ENCODE peak calls at places on chromosomes 7 and 10, in four cellular contexts. U, M, Z and E are unnamed samples.

GRCh38 chr10:46526682-46527038 is 29.8 kb downstream of the GPRIN2 start:
- DNase-seq in M (no peak), Z (no peak), U (peak), E (peak)

GRCh38 chr7:102064361-102065025 is 222.2 kb upstream of the SH2B2 start:
- DNase-seq in M (no peak), U (peak), Z (no peak), E (no peak)

GRCh38 chr10:43845121-43845520 is 196.4 kb upstream of the ZNF32 start:
- DNase-seq in M (no peak), U (no peak), Z (no peak), E (no peak)

GRCh38 chr7:46710927-46711326 is 789.9 kb upstream of the IGFBP3 start:
- DNase-seq in U (no peak), M (no peak), Z (no peak), E (no peak)

GRCh38 chr7:86664486-86664885 is 20.8 kb downstream of the GRM3 start:
- DNase-seq in U (no peak), Z (no peak), M (no peak), E (no peak)

GRCh38 chr10:1044146-1044545 is 4.8 kb downstream of the IDI1 start:
- DNase-seq in M (no peak), Z (no peak), U (no peak), E (no peak)

GRCh38 chr10:118692911-118693310 is 61.9 kb downstream of the CACUL1 start:
- DNase-seq in U (peak), M (no peak), Z (no peak), E (no peak)

GRCh38 chr10:131702521-131703356 is 198.1 kb upstream of the PPP2R2D start:
- DNase-seq in U (no peak), M (no peak), Z (no peak), E (no peak)

GRCh38 chr10:110077436-110078120 is 69.8 kb downstream of the ADD3 start:
- DNase-seq in Z (no peak), M (no peak), U (no peak), E (no peak)

GRCh38 chr10:79434816-79435215 is 10.6 kb downstream of the ZCCHC24 start:
- DNase-seq in M (no peak), U (no peak), Z (no peak), E (no peak)

GRCh38 chr10:93542358-93542791 is 24.1 kb upstream of the FFAR4 start:
- DNase-seq in M (no peak), Z (peak), U (no peak), E (peak)

GRCh38 chr10:120981601-120982381 is 130.6 kb downstream of the WDR11 start:
- DNase-seq in Z (peak), U (no peak), M (no peak), E (no peak)